ENCODE peak calls at places on chromosome 12, in six cellular contexts. T is fibroblast of lung, Z is pancreas, J is Panc1, R is heart right ventricle, Y is psoas muscle. I is an unnamed sample.

GRCh38 chr12:1216560-1216959 is 225.5 kb downstream of the ERC1 start:
- DNase-seq in J (no peak), Z (no peak), T (no peak), R (no peak), Y (no peak), I (no peak)

GRCh38 chr12:27627123-27627835 is 69.0 kb upstream of the REP15 start:
- DNase-seq in T (peak), Z (no peak), R (no peak), Y (no peak), J (no peak), I (peak)

GRCh38 chr12:74899031-74899829 is 310.4 kb downstream of the KCNC2 start:
- DNase-seq in R (no peak), Y (no peak), J (no peak), T (peak), Z (no peak), I (peak)

GRCh38 chr12:41515953-41516352 is 327.8 kb downstream of the PDZRN4 start:
- DNase-seq in R (no peak), Y (no peak), J (no peak), Z (no peak), T (no peak), I (no peak)

GRCh38 chr12:125249066-125249824 is 184.0 kb downstream of the AACS start:
- DNase-seq in Z (no peak), T (no peak), J (no peak), R (no peak), Y (no peak), I (no peak)

GRCh38 chr12:4286228-4286627 is 12.7 kb downstream of the CCND2 start:
- DNase-seq in T (no peak), R (no peak), Y (no peak), Z (no peak), J (no peak), I (no peak)

GRCh38 chr12:82964446-82964845 is 277.7 kb downstream of the TMTC2 start:
- DNase-seq in Z (no peak), T (no peak), J (no peak), R (no peak), Y (no peak), I (no peak)

GRCh38 chr12:17588968-17589367 is 501.0 kb downstream of the RERGL start:
- DNase-seq in Y (no peak), J (peak), Z (no peak), T (peak), R (no peak), I (peak)

GRCh38 chr12:18323159-18323558 is 61.8 kb downstream of the PIK3C2G start:
- DNase-seq in Z (no peak), Y (no peak), R (no peak), T (peak), J (no peak), I (peak)

GRCh38 chr12:95815635-95816212 is 25.2 kb upstream of the NTN4 start:
- DNase-seq in R (no peak), Z (no peak), T (peak), Y (no peak), J (no peak), I (peak)

GRCh38 chr12:64656429-64656828 is 46.1 kb downstream of the RASSF3 start:
- DNase-seq in R (no peak), J (no peak), Y (no peak), Z (peak), T (peak), I (no peak)

GRCh38 chr12:52091869-52092268 is 12.4 kb downstream of the SMIM41 start:
- DNase-seq in R (no peak), T (no peak), Y (no peak), Z (no peak), J (no peak), I (no peak)

GRCh38 chr12:1212529-1212928 is 221.5 kb downstream of the ERC1 start:
- DNase-seq in T (no peak), Z (no peak), R (no peak), Y (no peak), J (no peak), I (no peak)

GRCh38 chr12:948238-948637 is 1.3 kb downstream of the RAD52 start:
- DNase-seq in T (no peak), Y (no peak), Z (no peak), R (no peak), J (no peak), I (no peak)

GRCh38 chr12:93001407-93001806 is 72.3 kb upstream of the EEA1 start:
- DNase-seq in Y (no peak), T (no peak), R (no peak), Z (no peak), J (no peak), I (no peak)

GRCh38 chr12:66036317-66036716 is 94.2 kb downstream of the LLPH start:
- DNase-seq in R (peak), J (peak), Y (peak), T (peak), Z (peak), I (peak)

GRCh38 chr12:5430639-5431603 is 987 bp upstream of the NTF3 start:
- DNase-seq in Z (no peak), J (no peak), Y (no peak), T (no peak), R (no peak), I (no peak)

GRCh38 chr12:103657331-103657730 is 70.3 kb downstream of the STAB2 start:
- DNase-seq in R (no peak), T (peak), Y (no peak), Z (no peak), J (no peak), I (peak)

GRCh38 chr12:126668961-126669360 is 1598.0 kb upstream of the TMEM132C start:
- DNase-seq in T (peak), J (no peak), R (no peak), Z (no peak), Y (no peak), I (peak)

GRCh38 chr12:51951843-51952722 is 584 bp downstream of the ACVR1B start:
- DNase-seq in Z (peak), J (no peak), Y (peak), R (peak), T (no peak), I (no peak)

GRCh38 chr12:11815397-11815796 is 165.9 kb downstream of the ETV6 start:
- DNase-seq in R (no peak), Y (no peak), J (no peak), Z (no peak), T (no peak), I (no peak)

GRCh38 chr12:68290126-68290525 is 36.7 kb upstream of the IL22 start:
- DNase-seq in R (no peak), Z (no peak), T (peak), J (no peak), Y (no peak), I (no peak)

GRCh38 chr12:30847259-30847658 is 79.3 kb upstream of the TSPAN11 start:
- DNase-seq in T (peak), J (peak), R (no peak), Z (no peak), Y (no peak), I (peak)

GRCh38 chr12:1531160-1531653 is 63.2 kb downstream of the FBXL14 start:
- DNase-seq in T (no peak), Z (no peak), Y (no peak), J (no peak), R (no peak), I (no peak)

GRCh38 chr12:5589055-5589454 is 157.1 kb downstream of the NTF3 start:
- DNase-seq in Y (no peak), Z (no peak), T (no peak), R (no peak), J (no peak), I (no peak)

GRCh38 chr12:113934946-113935345 is 31.2 kb downstream of the RBM19 start:
- DNase-seq in J (no peak), R (no peak), T (no peak), Z (no peak), Y (no peak), I (no peak)

GRCh38 chr12:103470664-103471063 is 25.1 kb downstream of the C12orf42 start:
- DNase-seq in Y (no peak), Z (no peak), R (no peak), J (no peak), T (peak), I (peak)

GRCh38 chr12:72602616-72603015 is 330.4 kb downstream of the TRHDE start:
- DNase-seq in Z (no peak), J (no peak), T (no peak), R (no peak), Y (no peak), I (no peak)

GRCh38 chr12:89345830-89346740 is 6.2 kb downstream of the DUSP6 start:
- DNase-seq in J (no peak), Z (peak), Y (peak), T (peak), R (peak), I (peak)

GRCh38 chr12:31263661-31264060 is 62.3 kb downstream of the SINHCAF start:
- DNase-seq in Z (no peak), J (no peak), T (no peak), R (no peak), Y (no peak), I (peak)

GRCh38 chr12:94186461-94187237 is 38.3 kb downstream of the PLXNC1 start:
- DNase-seq in T (peak), J (no peak), R (peak), Y (peak), Z (peak), I (peak)

GRCh38 chr12:14961466-14962155 is at the start of gene ARHGDIB:
- DNase-seq in Z (no peak), T (no peak), J (no peak), Y (no peak), R (peak), I (no peak)
- H3K4me3 ChIP-seq in Z (no peak), T (no peak), J (no peak), Y (peak), R (peak), I (peak)

GRCh38 chr12:67271976-67272375 is 2.8 kb downstream of the CAND1 start:
- DNase-seq in T (peak), J (no peak), Z (no peak), Y (no peak), R (no peak), I (peak)

GRCh38 chr12:67268335-67268895 is 743 bp upstream of the CAND1 start:
- DNase-seq in Z (peak), R (peak), J (no peak), T (peak), Y (peak), I (peak)

GRCh38 chr12:67270622-67271021 is 1.5 kb downstream of the CAND1 start:
- DNase-seq in Z (no peak), J (no peak), T (no peak), R (no peak), Y (no peak), I (no peak)

GRCh38 chr12:67269632-67270578 is 747 bp downstream of the CAND1 start:
- DNase-seq in T (peak), Y (peak), R (peak), J (no peak), Z (peak), I (no peak)

GRCh38 chr12:67268896-67269631 is at the start of gene CAND1:
- DNase-seq in T (peak), Y (peak), J (peak), Z (peak), R (peak), I (peak)
- TF ChIP-seq CTCF in T (no peak), Y (peak), J (no peak), Z (no peak), R (peak), I (no peak)

DNA sequence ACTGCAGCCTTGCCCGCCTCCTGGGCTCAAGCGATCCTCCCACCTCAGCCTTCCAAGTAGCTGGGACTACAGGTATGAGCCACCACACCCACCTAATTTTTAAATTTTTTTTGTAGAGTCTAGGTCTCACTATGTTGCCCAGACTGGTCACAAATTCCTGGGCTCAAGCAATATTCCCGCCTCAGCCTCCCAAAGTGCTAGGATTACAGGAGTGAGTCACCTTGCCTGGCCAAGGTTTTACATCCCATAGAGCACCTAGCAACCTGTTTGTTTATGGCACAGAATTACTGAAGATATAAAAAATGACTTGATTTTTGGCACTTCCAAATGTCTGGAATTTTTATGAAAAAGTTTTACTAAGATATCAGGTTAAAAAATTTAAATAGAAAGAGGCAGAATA is 16.5 kb downstream of the MYO1A start:
- DNase-seq in Y (no peak), Z (no peak), R (no peak), J (no peak), T (no peak), I (no peak)
- H3K4me3 ChIP-seq in Y (no peak), Z (no peak), R (no peak), J (no peak), T (no peak), I (no peak)

GRCh38 chr12:20950248-20950647 is 139.7 kb downstream of the SLCO1B3 start:
- DNase-seq in R (no peak), T (peak), J (peak), Z (no peak), Y (no peak), I (peak)

GRCh38 chr12:20946732-20947131 is 136.2 kb downstream of the SLCO1B3 start:
- DNase-seq in R (no peak), Y (no peak), Z (no peak), T (peak), J (no peak), I (peak)
- TF ChIP-seq CTCF in R (peak), Y (peak), Z (peak), T (peak), J (peak), I (peak)

GRCh38 chr12:6851921-6852650 is at the start of gene USP5:
- DNase-seq in J (peak), Z (peak), T (peak), R (peak), Y (peak), I (peak)

GRCh38 chr12:6853626-6854025 is 1.7 kb downstream of the USP5 start:
- DNase-seq in R (no peak), J (no peak), T (no peak), Z (no peak), Y (no peak), I (no peak)

GRCh38 chr12:6854036-6854435 is 2.1 kb downstream of the USP5 start:
- DNase-seq in J (no peak), Z (no peak), R (no peak), Y (no peak), T (no peak), I (no peak)

GRCh38 chr12:6851153-6851920 is at the start of gene CDCA3:
- DNase-seq in Z (peak), R (peak), J (peak), T (peak), Y (peak), I (peak)

DNA sequence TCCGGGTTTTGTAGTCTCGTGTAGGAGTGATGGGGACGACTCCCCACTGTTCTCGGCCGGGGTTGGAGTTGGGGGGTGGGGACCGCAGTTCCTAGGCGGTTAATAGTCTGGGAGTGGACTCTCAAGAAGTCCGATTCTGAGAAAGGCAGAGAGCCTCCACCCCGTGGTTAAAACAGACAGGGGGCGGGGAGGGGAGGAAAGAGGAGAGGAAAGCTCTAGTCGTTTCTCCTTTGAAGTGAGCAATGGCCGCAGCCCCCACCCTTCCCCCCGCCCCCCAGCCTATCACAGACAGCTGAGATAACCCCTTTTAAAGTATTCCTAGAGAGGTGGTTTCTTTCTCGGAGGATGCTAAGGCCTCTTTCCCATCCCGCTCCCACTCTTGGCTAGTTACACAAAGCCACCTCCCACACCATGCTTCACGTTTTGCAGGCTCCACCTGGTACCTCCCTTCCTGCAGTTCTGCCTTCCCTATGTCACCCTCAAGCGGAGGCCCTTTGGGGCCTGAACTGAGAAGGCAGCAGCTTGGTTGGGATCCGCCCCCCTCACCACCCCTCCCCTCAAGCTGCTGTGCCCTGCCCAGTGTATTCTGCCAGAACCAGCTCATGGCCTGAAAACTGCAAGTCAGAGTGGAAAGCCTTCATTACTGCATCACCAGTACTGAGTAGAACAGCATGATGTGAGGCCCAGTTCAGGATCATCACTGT is 853 bp downstream of the USP5 start:
- DNase-seq in Y (no peak), J (no peak), T (peak), R (no peak), Z (no peak), I (peak)
- H3K4me3 ChIP-seq in Y (peak), J (peak), T (peak), R (peak), Z (peak), I (peak)

DNA sequence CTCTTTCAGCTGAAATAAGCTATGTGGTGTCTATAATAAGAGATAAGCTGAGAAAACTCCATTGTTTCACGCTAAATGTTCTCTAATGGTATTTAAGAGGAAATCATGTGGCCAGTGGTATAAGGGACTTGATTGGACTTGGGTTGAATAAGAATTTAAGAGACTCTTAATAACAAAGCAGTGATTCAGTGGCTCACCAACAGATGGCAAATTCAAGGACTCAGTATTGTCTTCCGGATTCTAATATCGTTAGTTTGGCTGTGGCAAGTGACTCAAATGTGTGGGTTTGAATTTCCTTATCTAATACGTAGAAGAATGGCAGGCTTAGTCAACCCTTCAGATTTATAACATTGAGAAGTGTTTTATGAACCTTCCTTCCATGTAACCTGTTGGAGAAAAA is 49.1 kb upstream of the KCNH3 start:
- DNase-seq in T (peak), Z (no peak), J (no peak), R (no peak), Y (no peak), I (peak)
- TF ChIP-seq CTCF in T (peak), Z (no peak), J (no peak), R (no peak), Y (no peak), I (peak)

GRCh38 chr12:15910864-15911696 is at the start of gene DERA:
- DNase-seq in R (peak), Z (peak), J (no peak), Y (peak), T (peak), I (peak)

GRCh38 chr12:15910468-15910863 is 666 bp upstream of the DERA start:
- DNase-seq in R (no peak), T (no peak), Y (no peak), J (no peak), Z (no peak), I (no peak)
- H3K4me3 ChIP-seq in R (peak), T (no peak), Y (peak), J (peak), Z (no peak), I (no peak)

GRCh38 chr12:132955094-132955932 is 793 bp downstream of the ZNF605 start:
- DNase-seq in Z (peak), J (peak), R (peak), Y (peak), T (peak), I (peak)
- TF ChIP-seq CTCF in Z (no peak), J (no peak), R (no peak), Y (no peak), T (no peak), I (no peak)